ENCODE peak calls at places on chromosome 22, in ten cellular contexts. F, J, R, N, A, P, T, Z, Y and I are unnamed samples.

GRCh38 chr22:22050141-22050775 is 67.7 kb upstream of the TOP3B start:
- DNase-seq in F (no peak), J (no peak), R (no peak), N (no peak), A (no peak), P (no peak), T (no peak), Z (no peak), Y (no peak), I (no peak)

GRCh38 chr22:44180706-44181032 is at the start of gene PARVG:
- DNase-seq in F (no peak), J (no peak), R (no peak), N (no peak), A (no peak), P (no peak), T (peak), Z (no peak), Y (no peak), I (no peak)

GRCh38 chr22:36385491-36386350 is 2.0 kb downstream of the MYH9 start:
- DNase-seq in F (peak), J (peak), R (peak), N (peak), A (peak), P (no peak), T (peak), Z (no peak), Y (no peak), I (peak)

GRCh38 chr22:43462701-43463100 is 50.9 kb downstream of the MPPED1 start:
- DNase-seq in F (no peak), J (no peak), R (no peak), N (no peak), A (no peak), P (no peak), T (no peak), Z (no peak), Y (no peak), I (no peak)

GRCh38 chr22:33697640-33698039 is 222.6 kb downstream of the LARGE1 start:
- DNase-seq in F (no peak), J (no peak), R (no peak), N (no peak), A (no peak), P (no peak), T (no peak), Z (no peak), Y (no peak), I (no peak)

GRCh38 chr22:35564975-35565867 is 24.6 kb downstream of the RASD2 start:
- DNase-seq in F (no peak), J (no peak), R (no peak), N (no peak), A (no peak), P (no peak), T (no peak), Z (no peak), Y (no peak), I (no peak)

GRCh38 chr22:17258015-17258827 is 39.0 kb upstream of the ADA2 start:
- DNase-seq in F (no peak), J (peak), R (peak), N (peak), A (no peak), P (no peak), T (peak), Z (peak), Y (no peak), I (peak)

GRCh38 chr22:36790648-36791047 is 14.7 kb upstream of the IFT27 start:
- DNase-seq in F (no peak), J (no peak), R (no peak), N (no peak), A (peak), P (no peak), T (no peak), Z (no peak), Y (no peak), I (no peak)

GRCh38 chr22:22061085-22062077 is 78.8 kb upstream of the TOP3B start:
- DNase-seq in F (no peak), J (peak), R (peak), N (no peak), A (peak), P (peak), T (no peak), Z (peak), Y (peak), I (no peak)

GRCh38 chr22:50139843-50140415 is 30.6 kb upstream of the PANX2 start:
- DNase-seq in F (no peak), J (no peak), R (no peak), N (no peak), A (no peak), P (no peak), T (no peak), Z (no peak), Y (no peak), I (no peak)

GRCh38 chr22:50304528-50305392 is 2.7 kb downstream of the PLXNB2 start:
- DNase-seq in F (peak), J (peak), R (no peak), N (no peak), A (peak), P (no peak), T (no peak), Z (no peak), Y (no peak), I (no peak)

GRCh38 chr22:48055185-48055584 is 1292.7 kb downstream of the TBC1D22A start:
- DNase-seq in F (no peak), J (no peak), R (no peak), N (no peak), A (no peak), P (no peak), T (no peak), Z (no peak), Y (no peak), I (no peak)

GRCh38 chr22:43891360-43892182 is at the start of gene PNPLA5:
- DNase-seq in F (no peak), J (no peak), R (no peak), N (no peak), A (no peak), P (no peak), T (no peak), Z (no peak), Y (no peak), I (peak)

GRCh38 chr22:49967333-49968241 is 7.0 kb downstream of the PIM3 start:
- DNase-seq in F (peak), J (peak), R (peak), N (peak), A (no peak), P (peak), T (peak), Z (peak), Y (no peak), I (peak)

GRCh38 chr22:49951001-49951677 is 9.4 kb upstream of the PIM3 start:
- DNase-seq in F (no peak), J (no peak), R (no peak), N (no peak), A (no peak), P (no peak), T (peak), Z (no peak), Y (no peak), I (no peak)

GRCh38 chr22:34950480-34950879 is 115.5 kb upstream of the ISX start:
- DNase-seq in F (no peak), J (no peak), R (no peak), N (no peak), A (no peak), P (no peak), T (no peak), Z (no peak), Y (no peak), I (no peak)

GRCh38 chr22:44024288-44024908 is at the start of gene PARVB:
- DNase-seq in F (peak), J (no peak), R (no peak), N (peak), A (peak), P (no peak), T (peak), Z (no peak), Y (no peak), I (peak)

GRCh38 chr22:33049125-33049729 is 9.0 kb downstream of the SYN3 start:
- DNase-seq in F (peak), J (peak), R (peak), N (peak), A (peak), P (peak), T (peak), Z (peak), Y (peak), I (peak)

GRCh38 chr22:43529954-43530863 is 118.4 kb downstream of the MPPED1 start:
- DNase-seq in F (no peak), J (no peak), R (no peak), N (no peak), A (no peak), P (no peak), T (no peak), Z (no peak), Y (no peak), I (no peak)

DNA sequence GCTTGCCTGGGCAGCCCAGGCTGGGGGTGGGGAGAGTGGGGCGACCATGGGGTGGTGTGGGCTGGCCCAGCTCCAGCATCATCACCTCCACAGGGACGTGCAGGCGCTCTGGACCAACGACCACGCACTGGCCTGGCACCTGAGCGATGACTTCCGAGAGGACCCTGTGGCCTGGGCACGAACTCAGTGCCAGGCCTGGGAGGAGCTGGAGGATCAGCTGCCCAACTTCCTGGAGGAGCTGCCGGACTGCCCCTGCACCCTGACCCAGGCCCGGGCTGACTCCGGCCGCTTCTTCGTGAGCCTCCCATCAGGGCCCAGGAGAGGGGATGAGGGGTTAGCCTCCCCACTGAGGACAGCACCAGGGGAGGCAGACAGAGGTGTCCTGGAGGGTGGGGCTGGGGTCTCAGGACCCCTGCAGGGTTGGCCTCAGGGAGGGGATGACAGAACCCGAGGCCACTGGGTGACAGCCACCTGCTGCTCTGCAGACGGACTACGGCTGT is 3.8 kb downstream of the SUSD2 start:
- DNase-seq in F (peak), J (peak), R (no peak), N (no peak), A (no peak), P (no peak), T (no peak), Z (no peak), Y (no peak), I (peak)
- TF ChIP-seq POLR2A in F (no peak), J (no peak), R (no peak), N (no peak), A (no peak), P (no peak), T (no peak), Z (no peak), Y (no peak), I (no peak)

GRCh38 chr22:46286941-46287872 is 9.5 kb upstream of the GTSE1 start:
- DNase-seq in F (no peak), J (no peak), R (no peak), N (no peak), A (no peak), P (no peak), T (no peak), Z (no peak), Y (no peak), I (no peak)
- H3K4me3 ChIP-seq in F (no peak), J (no peak), R (no peak), N (no peak), A (no peak), P (no peak), T (peak), Z (no peak), Y (no peak), I (no peak)

DNA sequence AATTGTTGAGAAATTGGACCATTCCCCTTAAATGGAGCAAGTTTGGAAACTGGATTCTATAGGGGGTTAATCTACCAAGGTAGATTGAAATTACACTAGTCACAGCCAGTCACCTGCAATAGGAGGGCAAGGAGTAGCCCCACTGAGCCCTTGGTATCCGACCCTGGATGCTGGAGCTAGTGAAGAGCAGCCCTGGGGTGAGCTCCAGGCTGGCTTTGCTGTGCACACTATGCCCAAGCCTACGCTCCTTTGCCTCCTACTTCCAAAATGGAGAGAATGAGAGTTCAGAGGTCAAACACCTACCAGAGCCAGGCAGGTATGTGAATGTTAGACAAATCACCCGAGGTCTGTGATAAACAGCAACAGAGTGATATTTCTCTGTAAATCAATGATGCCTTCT is 23.7 kb downstream of the SNU13 start:
- DNase-seq in F (no peak), J (no peak), R (no peak), N (no peak), A (no peak), P (no peak), T (no peak), Z (no peak), Y (no peak), I (no peak)
- TF ChIP-seq POLR2A in F (no peak), J (no peak), R (no peak), N (no peak), A (no peak), P (no peak), T (no peak), Z (no peak), Y (no peak), I (no peak)

DNA sequence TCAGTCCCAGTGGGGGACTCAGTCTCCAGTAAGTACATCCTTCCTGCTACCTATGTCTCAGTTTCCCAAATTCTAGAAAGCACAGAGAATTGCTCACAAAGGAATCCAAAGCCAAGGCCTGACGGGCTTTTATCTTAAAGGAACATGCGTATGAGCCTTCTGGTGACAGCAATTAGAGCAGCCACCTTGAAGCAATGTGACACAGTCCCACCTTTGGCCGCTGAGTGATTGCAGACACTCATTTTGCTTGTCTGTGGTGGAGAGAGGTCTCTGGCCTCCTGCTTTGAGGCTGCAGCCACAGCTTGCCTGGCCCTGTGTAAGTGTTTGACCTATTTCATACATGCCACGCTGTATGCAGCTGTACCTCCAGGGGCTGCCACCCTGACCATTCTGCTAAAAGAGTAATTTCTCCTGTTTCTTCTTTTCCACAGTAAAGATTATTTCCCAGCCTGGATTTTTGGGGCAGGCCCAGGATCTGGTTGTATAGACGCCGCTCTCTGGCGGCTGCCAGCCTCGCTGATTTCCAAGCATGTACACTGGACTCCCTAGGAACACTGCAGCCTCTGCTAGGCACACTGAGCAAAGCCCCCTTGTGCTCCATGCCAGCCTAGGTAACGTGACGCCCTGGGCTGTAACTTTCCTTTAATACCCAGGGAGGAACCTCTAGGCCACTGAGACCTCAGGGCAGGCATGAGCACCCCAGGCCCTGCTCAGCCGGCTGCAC is 1.1 kb upstream of the TMA7B start:
- DNase-seq in F (no peak), J (no peak), R (no peak), N (no peak), A (no peak), P (no peak), T (no peak), Z (no peak), Y (no peak), I (no peak)
- H3K4me3 ChIP-seq in F (no peak), J (no peak), R (no peak), N (no peak), A (no peak), P (no peak), T (no peak), Z (no peak), Y (no peak), I (no peak)

DNA sequence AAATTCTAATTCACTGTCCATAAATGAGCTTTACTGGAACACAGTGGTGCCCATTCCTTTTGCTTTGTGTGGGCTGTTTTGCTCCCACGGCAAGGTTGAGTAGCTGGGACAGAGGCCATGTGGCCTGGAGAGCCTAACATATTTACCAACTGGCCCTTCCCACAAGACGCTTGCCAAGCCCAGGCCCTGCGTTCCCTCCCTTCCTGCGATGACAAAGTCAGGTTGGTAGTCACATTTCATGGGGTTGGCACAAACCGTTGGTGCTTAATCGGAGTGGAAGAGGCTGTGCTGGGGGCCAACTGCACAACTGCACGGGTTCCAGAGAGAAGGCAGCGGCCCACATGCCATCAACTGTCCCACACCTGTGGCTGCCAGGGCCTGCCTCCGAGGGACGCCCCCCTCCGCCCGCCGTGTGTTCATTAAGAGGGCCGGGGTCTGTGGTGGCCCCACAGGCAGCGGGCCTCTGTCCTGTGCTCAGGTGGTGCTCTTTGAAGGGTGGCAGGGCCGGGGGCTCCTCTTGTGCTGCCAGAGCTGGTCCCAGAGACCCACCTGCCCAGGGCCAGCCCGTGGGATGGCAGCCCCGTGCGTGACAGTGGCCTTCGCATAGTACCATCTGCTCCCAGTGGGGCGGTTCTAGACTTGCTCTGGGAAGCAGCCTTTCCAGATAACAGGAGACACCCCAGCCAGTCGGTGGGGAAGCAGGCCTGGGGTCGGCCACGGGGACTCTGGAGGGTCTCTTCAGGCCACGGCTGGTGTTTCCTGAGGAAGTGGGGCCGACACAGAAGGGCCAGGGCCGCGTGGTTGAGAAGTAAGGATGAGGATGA is 81.5 kb upstream of the CLDN5 start:
- DNase-seq in F (no peak), J (no peak), R (peak), N (no peak), A (no peak), P (no peak), T (no peak), Z (peak), Y (no peak), I (peak)
- TF ChIP-seq POLR2A in F (no peak), J (no peak), R (no peak), N (no peak), A (no peak), P (no peak), T (no peak), Z (no peak), Y (no peak), I (peak)

DNA sequence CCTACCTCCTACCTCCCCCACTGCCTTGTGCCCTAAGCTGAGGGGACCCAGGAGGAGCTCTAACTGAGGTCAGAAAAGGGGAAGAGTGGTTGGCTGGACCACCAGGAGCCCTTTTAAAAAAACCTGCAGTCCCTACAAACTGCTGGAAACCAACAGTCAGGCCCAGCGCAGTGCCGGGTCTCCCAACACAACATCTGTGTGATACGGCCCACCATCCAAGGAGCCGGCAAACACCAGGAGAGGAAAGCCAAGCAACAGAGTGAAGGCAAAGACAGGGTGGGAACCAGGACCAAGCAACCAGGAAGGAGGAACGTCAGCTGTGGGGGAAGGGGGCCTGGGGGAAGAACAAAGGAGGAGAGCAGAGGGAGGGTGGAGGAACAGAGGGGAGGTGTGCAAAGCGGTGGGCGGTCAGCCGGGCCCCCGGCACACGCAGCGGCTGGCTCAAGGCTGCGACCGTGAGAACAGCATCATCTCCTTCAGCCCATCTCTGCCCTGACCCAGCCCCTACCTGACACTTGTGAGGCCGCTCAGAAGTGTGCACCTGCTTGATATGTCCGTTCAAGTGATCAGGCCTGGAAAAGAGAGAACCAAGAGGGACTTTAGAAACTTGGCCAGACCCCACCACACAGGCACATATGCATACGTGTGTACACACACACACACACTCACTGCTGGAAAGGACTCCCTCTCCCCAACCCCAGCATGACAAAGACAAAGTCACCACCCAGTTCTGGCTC is 3.6 kb downstream of the PATZ1 start:
- DNase-seq in F (no peak), J (no peak), R (no peak), N (no peak), A (no peak), P (no peak), T (no peak), Z (no peak), Y (no peak), I (no peak)
- H3K4me3 ChIP-seq in F (no peak), J (no peak), R (no peak), N (no peak), A (no peak), P (no peak), T (peak), Z (no peak), Y (no peak), I (no peak)

DNA sequence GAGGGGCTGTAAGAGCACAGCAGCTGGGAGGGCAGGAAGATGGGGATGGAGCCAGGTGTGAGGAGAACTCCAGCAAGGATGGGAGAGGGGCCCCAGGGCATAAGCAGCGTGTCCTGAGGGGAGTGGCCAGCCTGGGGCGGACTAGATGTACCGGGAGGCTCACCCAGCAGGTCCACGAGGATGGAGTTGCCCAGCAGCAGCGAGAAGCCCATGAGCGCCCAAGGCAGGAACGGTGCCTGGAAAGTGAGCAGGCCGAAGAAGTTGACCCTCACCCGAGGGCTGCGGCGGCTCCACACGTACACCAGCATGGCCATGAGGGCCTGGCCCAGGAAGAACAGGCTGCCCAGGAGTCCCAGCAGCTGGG is 1.3 kb downstream of the DERL3 start:
- DNase-seq in F (no peak), J (no peak), R (no peak), N (no peak), A (no peak), P (no peak), T (no peak), Z (no peak), Y (no peak), I (no peak)
- TF ChIP-seq POLR2A in F (no peak), J (no peak), R (no peak), N (no peak), A (no peak), P (no peak), T (no peak), Z (no peak), Y (no peak), I (no peak)

GRCh38 chr22:29310863-29311339 is 4.5 kb downstream of the GAS2L1 start:
- DNase-seq in F (peak), J (peak), R (peak), N (peak), A (peak), P (peak), T (peak), Z (peak), Y (peak), I (peak)

GRCh38 chr22:29310065-29310862 is 3.8 kb downstream of the GAS2L1 start:
- DNase-seq in F (no peak), J (peak), R (peak), N (no peak), A (no peak), P (no peak), T (no peak), Z (no peak), Y (no peak), I (no peak)

GRCh38 chr22:29308791-29309262 is 2.4 kb downstream of the GAS2L1 start:
- DNase-seq in F (peak), J (peak), R (no peak), N (no peak), A (no peak), P (no peak), T (no peak), Z (no peak), Y (no peak), I (no peak)

GRCh38 chr22:29308148-29308790 is 1.8 kb downstream of the GAS2L1 start:
- DNase-seq in F (peak), J (peak), R (no peak), N (peak), A (no peak), P (no peak), T (no peak), Z (no peak), Y (no peak), I (no peak)

GRCh38 chr22:29309332-29310064 is 3.0 kb downstream of the GAS2L1 start:
- DNase-seq in F (peak), J (peak), R (peak), N (peak), A (no peak), P (no peak), T (no peak), Z (no peak), Y (no peak), I (peak)
- H3K4me3 ChIP-seq in F (no peak), J (no peak), R (no peak), N (no peak), A (no peak), P (no peak), T (peak), Z (peak), Y (no peak), I (no peak)